ENCODE peak calls at places on chromosomes 1 and 21, in ten cellular contexts. C, Y, I, E, F, Z, X, U, B and G are unnamed samples.

GRCh38 chr1:35188578-35189392 is 4.2 kb downstream of the SFPQ start:
- DNase-seq in C (no peak), Y (no peak), I (no peak), E (no peak), F (no peak), Z (no peak), X (no peak), U (no peak), B (no peak), G (no peak)

GRCh38 chr1:172002725-172003345 is 161.5 kb downstream of the DNM3 start:
- DNase-seq in C (peak; percentile 61), Y (no peak), I (peak; percentile 65), E (peak; percentile 11), F (peak; percentile 11), Z (peak; percentile 55), X (peak; percentile 1), U (peak; percentile 79), B (no peak), G (no peak)

GRCh38 chr1:188128761-188129160 is 1300.0 kb downstream of the PLA2G4A start:
- DNase-seq in C (no peak), Y (peak; percentile 30), I (no peak), E (no peak), F (no peak), Z (no peak), X (no peak), U (peak; percentile 20), B (no peak), G (no peak)

GRCh38 chr1:231218078-231218477 is 22.9 kb upstream of the GNPAT start:
- DNase-seq in C (no peak), Y (no peak), I (no peak), E (no peak), F (no peak), Z (no peak), X (no peak), U (no peak), B (no peak), G (no peak)

GRCh38 chr1:203346060-203346754 is 4.7 kb downstream of the FMOD start:
- DNase-seq in C (no peak), Y (no peak), I (no peak), E (no peak), F (peak; percentile 44), Z (peak; percentile 30), X (no peak), U (no peak), B (no peak), G (no peak)

GRCh38 chr21:30613836-30614235 is at the start of gene KRTAP6-1:
- DNase-seq in C (no peak), Y (no peak), I (no peak), E (no peak), F (no peak), Z (no peak), X (no peak), U (no peak), B (no peak), G (no peak)

GRCh38 chr1:206586501-206587445 is 25.5 kb downstream of the EIF2D start:
- DNase-seq in C (no peak), Y (no peak), I (no peak), E (no peak), F (no peak), Z (no peak), X (no peak), U (no peak), B (no peak), G (no peak)

GRCh38 chr21:34364921-34365320 is 1.1 kb downstream of the KCNE2 start:
- DNase-seq in C (no peak), Y (no peak), I (no peak), E (no peak), F (no peak), Z (no peak), X (no peak), U (no peak), B (no peak), G (no peak)

GRCh38 chr1:156746716-156747631 is 4.5 kb downstream of the HDGF start:
- DNase-seq in C (peak; percentile 95), Y (peak; percentile 94), I (peak; percentile 92), E (no peak), F (peak; percentile 53), Z (peak; percentile 74), X (peak; percentile 59), U (peak; percentile 97), B (peak; percentile 95), G (peak; percentile 93)

GRCh38 chr1:164576311-164577271 is 17.6 kb downstream of the PBX1 start:
- DNase-seq in C (peak; percentile 66), Y (peak; percentile 56), I (no peak), E (no peak), F (no peak), Z (no peak), X (peak; percentile 29), U (no peak), B (peak; percentile 65), G (no peak)

GRCh38 chr1:174209347-174210187 is 50.2 kb downstream of the RABGAP1L start:
- DNase-seq in C (no peak), Y (no peak), I (no peak), E (no peak), F (no peak), Z (no peak), X (no peak), U (no peak), B (no peak), G (no peak)